ENCODE peak calls at places on chromosomes 3 and 15, in seven cellular contexts. F is PC-3, A is neural progenitor cell, Z is GM23248, P is hepatocyte, S is GM23338, D is HCT116. X is an unnamed sample.

GRCh38 chr3:169060037-169060436 is 603.5 kb downstream of the MECOM start:
- DNase-seq in D (no peak), A (no peak), F (peak), P (no peak), Z (peak), S (no peak), X (no peak)

GRCh38 chr3:5677560-5677959 is 490.1 kb downstream of the EDEM1 start:
- DNase-seq in S (no peak), Z (no peak), A (no peak), P (no peak), D (no peak), F (no peak), X (no peak)

GRCh38 chr3:143885803-143886427 is 37.6 kb upstream of the SLC9A9 start:
- DNase-seq in A (peak), P (peak), Z (peak), S (peak), D (peak), F (peak), X (peak)

GRCh38 chr3:138092023-138092422 is 23.4 kb downstream of the DZIP1L start:
- DNase-seq in A (no peak), S (no peak), F (peak), D (no peak), Z (peak), P (no peak), X (no peak)

GRCh38 chr3:72017935-72018334 is 233.0 kb upstream of the PROK2 start:
- DNase-seq in P (no peak), Z (no peak), S (no peak), D (no peak), A (no peak), F (no peak), X (no peak)

GRCh38 chr3:78846688-78847087 is 921.1 kb downstream of the ROBO1 start:
- DNase-seq in D (no peak), Z (peak), A (no peak), F (peak), P (peak), S (no peak), X (no peak)

GRCh38 chr3:114878119-114878839 is 268.8 kb downstream of the ZBTB20 start:
- DNase-seq in Z (peak), P (no peak), A (no peak), F (peak), S (peak), D (peak), X (no peak)

GRCh38 chr15:33021806-33022389 is 172.6 kb downstream of the FMN1 start:
- DNase-seq in F (peak), D (peak), S (peak), A (peak), Z (peak), P (peak), X (peak)

GRCh38 chr3:159824341-159824740 is 164.3 kb upstream of the IL12A start:
- DNase-seq in D (peak), P (peak), Z (peak), S (no peak), F (peak), A (no peak), X (no peak)

GRCh38 chr3:24360946-24361345 is 133.7 kb downstream of the THRB start:
- DNase-seq in A (no peak), Z (no peak), P (no peak), F (no peak), D (no peak), S (no peak), X (no peak)

GRCh38 chr3:23055733-23056376 is 147.3 kb upstream of the UBE2E2 start:
- DNase-seq in D (no peak), A (no peak), F (peak), P (no peak), Z (peak), S (no peak), X (no peak)

GRCh38 chr3:180871901-180872300 is 40.6 kb upstream of the FXR1 start:
- DNase-seq in P (no peak), F (no peak), D (no peak), S (no peak), Z (peak), A (no peak), X (no peak)

GRCh38 chr3:127787556-127787955 is 34.8 kb downstream of the MGLL start:
- DNase-seq in Z (no peak), A (no peak), F (no peak), S (no peak), P (no peak), D (no peak), X (no peak)
- H3K27ac ChIP-seq in Z (no peak), A (no peak), F (no peak), S (no peak), P (no peak), D (no peak), X (no peak)

DNA sequence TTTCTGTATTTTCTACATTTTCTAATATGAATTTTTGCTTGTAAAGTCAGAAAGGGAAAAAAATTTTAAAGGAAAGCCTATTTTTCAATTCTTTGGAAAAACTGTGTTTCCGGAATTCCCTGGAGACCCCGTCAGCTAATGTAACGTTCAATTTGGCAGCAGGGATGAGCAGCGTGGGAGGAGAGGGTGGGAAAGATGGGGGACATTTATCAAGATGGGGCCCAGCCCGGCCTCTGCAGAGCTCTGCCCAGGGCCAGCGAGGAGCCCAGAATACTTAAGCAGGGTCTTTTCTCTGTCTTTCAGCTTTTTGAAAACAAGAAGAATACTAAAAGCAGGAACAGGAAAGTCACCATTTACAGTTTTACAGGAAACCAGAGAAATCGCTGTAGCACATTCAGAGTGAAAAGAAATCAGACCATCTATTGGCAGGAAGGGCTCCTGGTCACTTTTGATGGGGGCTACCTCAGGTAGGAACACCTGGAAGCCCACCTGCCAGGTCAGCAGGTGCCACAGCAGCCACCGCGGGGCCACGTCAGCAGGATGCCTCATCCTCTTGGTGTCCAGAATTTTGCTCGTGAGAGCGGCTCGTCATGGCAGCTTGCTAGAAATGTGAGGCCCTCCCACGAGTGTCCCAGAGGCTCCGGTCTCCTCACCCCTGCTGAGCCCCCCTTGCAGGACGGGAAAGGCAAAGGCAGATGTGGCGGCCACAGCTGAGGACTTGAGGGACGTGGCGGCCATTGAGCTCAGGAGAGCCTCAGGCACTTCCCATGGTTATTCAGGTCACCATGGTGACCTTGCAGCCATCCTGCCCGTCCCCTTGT is 129.2 kb downstream of the LRRK1 start:
- DNase-seq in A (no peak), D (no peak), F (no peak), S (no peak), Z (no peak), P (no peak), X (no peak)
- TF ChIP-seq EZH2phosphoT487 in A (no peak), D (no peak), F (no peak), S (no peak), Z (no peak), P (no peak), X (no peak)

GRCh38 chr3:122564155-122564912 is at the start of the genes DTX3L and PARP9:
- DNase-seq in A (peak), Z (peak), D (no peak), P (peak), F (peak), S (peak), X (peak)

GRCh38 chr3:122562923-122563716 is 980 bp downstream of the PARP9 start:
- DNase-seq in D (no peak), A (no peak), S (no peak), F (no peak), Z (peak), P (no peak), X (no peak)

GRCh38 chr3:122559906-122560305 is 4.2 kb downstream of the PARP9 start:
- DNase-seq in D (no peak), S (no peak), F (no peak), P (no peak), Z (no peak), A (no peak), X (no peak)

GRCh38 chr3:122560680-122561079 is 3.4 kb downstream of the PARP9 start:
- DNase-seq in A (peak), P (peak), D (peak), S (peak), F (peak), Z (peak), X (peak)

GRCh38 chr3:122563717-122564025 is 429 bp downstream of the PARP9 start:
- DNase-seq in S (no peak), F (no peak), A (no peak), Z (peak), D (no peak), P (no peak), X (peak)
- H3K4me3 ChIP-seq in S (peak), F (peak), A (peak), Z (peak), D (peak), P (peak), X (peak)

DNA sequence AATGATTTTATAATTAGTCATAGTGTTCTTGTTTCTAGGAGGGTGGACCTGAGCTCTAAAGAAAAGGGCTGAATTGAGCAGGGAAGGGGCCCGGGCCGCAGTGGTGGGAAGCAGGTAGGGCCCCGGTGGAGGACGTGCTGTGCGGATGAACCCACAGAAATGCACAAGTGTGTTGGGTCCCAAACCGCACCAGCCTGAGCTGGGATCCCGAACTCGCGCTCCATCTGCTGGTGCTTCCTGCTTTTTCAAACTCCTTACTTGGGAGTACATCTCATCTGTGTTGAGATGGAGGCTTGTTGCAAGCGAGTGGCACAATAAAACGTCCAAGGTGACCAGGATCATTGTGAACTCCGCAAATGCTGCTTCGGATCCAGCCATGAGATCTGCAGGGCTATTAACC is 244.8 kb upstream of the IGF1R start:
- DNase-seq in A (no peak), F (no peak), Z (no peak), D (no peak), P (no peak), S (no peak), X (no peak)
- H3K27ac ChIP-seq in A (no peak), F (no peak), Z (no peak), D (no peak), P (no peak), S (no peak), X (no peak)

DNA sequence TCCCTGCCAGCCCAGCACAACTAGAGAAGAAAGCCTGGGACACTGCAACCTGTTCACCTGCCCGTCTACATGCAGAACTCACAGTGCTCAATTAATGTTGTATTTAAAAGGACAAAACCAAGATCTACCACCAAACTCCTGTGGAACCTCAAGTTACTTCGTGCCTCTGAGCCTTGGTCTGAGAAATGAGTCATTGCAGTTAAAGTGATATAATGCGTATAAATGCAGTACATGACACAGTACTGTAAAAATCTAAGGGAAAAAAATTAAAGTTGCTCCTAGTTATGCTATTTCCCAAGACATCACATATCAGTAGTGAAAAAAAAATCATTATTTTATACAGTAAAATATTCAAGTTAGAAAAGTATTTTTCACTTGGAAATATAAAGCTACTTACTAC is 138.9 kb downstream of the ZIC4 start:
- DNase-seq in Z (peak), D (no peak), A (no peak), F (peak), P (no peak), S (no peak), X (no peak)
- TF ChIP-seq EZH2phosphoT487 in Z (no peak), D (no peak), A (no peak), F (no peak), P (no peak), S (no peak), X (no peak)

GRCh38 chr3:185558395-185558794 is 6.0 kb upstream of the LIPH start:
- DNase-seq in F (peak), S (no peak), Z (peak), P (peak), A (no peak), D (peak), X (no peak)
- H3K4me3 ChIP-seq in F (peak), S (peak), Z (no peak), P (no peak), A (no peak), D (no peak), X (no peak)

GRCh38 chr15:38176155-38176554 is 76.5 kb upstream of the SPRED1 start:
- DNase-seq in Z (peak), P (no peak), F (peak), D (no peak), A (no peak), S (no peak), X (no peak)

GRCh38 chr15:38174691-38175090 is 77.9 kb upstream of the SPRED1 start:
- DNase-seq in P (no peak), D (no peak), A (no peak), F (no peak), Z (no peak), S (no peak), X (no peak)

GRCh38 chr15:38176696-38177095 is 75.9 kb upstream of the SPRED1 start:
- DNase-seq in F (no peak), D (no peak), S (no peak), A (no peak), Z (no peak), P (no peak), X (no peak)
- H3K27ac ChIP-seq in F (no peak), D (no peak), S (no peak), A (no peak), Z (no peak), P (no peak), X (no peak)

GRCh38 chr15:31274496-31275330 is 51.9 kb upstream of the KLF13 start:
- DNase-seq in D (no peak), P (peak), Z (no peak), F (no peak), A (peak), S (no peak), X (no peak)
- TF ChIP-seq EZH2phosphoT487 in D (no peak), P (no peak), Z (no peak), F (no peak), A (no peak), S (no peak), X (no peak)